ENCODE peak calls at places on chromosomes 13 and 19, in seven cellular contexts. D, K, L, I, R, H and V are unnamed samples.

GRCh38 chr19:10517361-10517759 is at the start of gene S1PR5:
- DNase-seq in D (no peak), K (no peak), L (no peak), I (no peak), R (peak; percentile 88), H (no peak), V (no peak)

GRCh38 chr19:49953376-49953775 is 7.6 kb downstream of the SIGLEC11 start:
- DNase-seq in D (no peak), K (no peak), L (no peak), I (no peak), R (no peak), H (no peak), V (no peak)

GRCh38 chr13:66532146-66532545 is 698.0 kb downstream of the PCDH9 start:
- DNase-seq in D (no peak), K (no peak), L (no peak), I (no peak), R (no peak), H (no peak), V (no peak)

GRCh38 chr13:45851171-45851889 is at the start of gene SIAH3:
- DNase-seq in D (no peak), K (no peak), L (no peak), I (peak; percentile 9), R (peak; percentile 56), H (no peak), V (no peak)

GRCh38 chr19:45539460-45539859 is 32.2 kb downstream of the VASP start:
- DNase-seq in D (no peak), K (no peak), L (no peak), I (no peak), R (no peak), H (no peak), V (no peak)

GRCh38 chr13:21458457-21458815 is 667 bp downstream of the ZDHHC20 start:
- DNase-seq in D (peak; percentile 72), K (peak; percentile 76), L (peak; percentile 75), I (peak; percentile 18), R (no peak), H (no peak), V (peak; percentile 64)

GRCh38 chr13:90091611-90092010 is 1255.9 kb upstream of the MIR17HG start:
- DNase-seq in D (no peak), K (no peak), L (no peak), I (no peak), R (no peak), H (no peak), V (no peak)

GRCh38 chr13:105908581-105908980 is 626.9 kb downstream of the EFNB2 start:
- DNase-seq in D (no peak), K (no peak), L (no peak), I (no peak), R (no peak), H (no peak), V (no peak)

GRCh38 chr19:3503036-3503572 is 2.6 kb upstream of the DOHH start:
- DNase-seq in D (no peak), K (no peak), L (no peak), I (no peak), R (no peak), H (no peak), V (no peak)

GRCh38 chr13:20495087-20496023 is 30.3 kb downstream of the CRYL1 start:
- DNase-seq in D (peak; percentile 66), K (peak; percentile 74), L (no peak), I (peak; percentile 91), R (no peak), H (peak; percentile 78), V (peak; percentile 67)

GRCh38 chr19:41218615-41219507 is at the start of gene AXL:
- DNase-seq in D (peak; percentile 67), K (peak; percentile 59), L (peak; percentile 76), I (peak; percentile 84), R (no peak), H (peak; percentile 93), V (peak; percentile 88)

GRCh38 chr13:84997858-84998257 is 801.4 kb downstream of the SLITRK6 start:
- DNase-seq in D (no peak), K (no peak), L (no peak), I (no peak), R (no peak), H (no peak), V (no peak)

GRCh38 chr13:39803156-39803555 is 147.7 kb downstream of the COG6 start:
- DNase-seq in D (no peak), K (no peak), L (no peak), I (no peak), R (no peak), H (no peak), V (no peak)

GRCh38 chr19:45924891-45925447 is 10.4 kb upstream of the NANOS2 start:
- DNase-seq in D (no peak), K (no peak), L (no peak), I (no peak), R (no peak), H (no peak), V (no peak)

GRCh38 chr19:46812898-46813569 is 24.6 kb upstream of the SLC1A5 start:
- DNase-seq in D (peak; percentile 36), K (no peak), L (peak; percentile 55), I (no peak), R (no peak), H (peak; percentile 64), V (peak; percentile 17)

GRCh38 chr19:48900477-48901452 is 653 bp downstream of the NUCB1 start:
- DNase-seq in D (no peak), K (no peak), L (no peak), I (no peak), R (no peak), H (no peak), V (no peak)

GRCh38 chr19:5205388-5205787 is 135.2 kb downstream of the PTPRS start:
- DNase-seq in D (no peak), K (no peak), L (peak; percentile 44), I (no peak), R (no peak), H (no peak), V (no peak)

GRCh38 chr13:100203696-100204367 is 114.9 kb downstream of the PCCA start:
- DNase-seq in D (no peak), K (no peak), L (no peak), I (no peak), R (no peak), H (no peak), V (no peak)

GRCh38 chr13:96294930-96295657 is 205.2 kb downstream of the HS6ST3 start:
- DNase-seq in D (no peak), K (no peak), L (no peak), I (no peak), R (no peak), H (no peak), V (no peak)

GRCh38 chr13:65868106-65868505 is 1362.0 kb downstream of the PCDH9 start:
- DNase-seq in D (no peak), K (no peak), L (no peak), I (no peak), R (no peak), H (no peak), V (no peak)

GRCh38 chr13:46339035-46339666 is 47.9 kb downstream of the RUBCNL start:
- DNase-seq in D (no peak), K (no peak), L (peak; percentile 66), I (peak; percentile 47), R (no peak), H (peak; percentile 67), V (no peak)

DNA sequence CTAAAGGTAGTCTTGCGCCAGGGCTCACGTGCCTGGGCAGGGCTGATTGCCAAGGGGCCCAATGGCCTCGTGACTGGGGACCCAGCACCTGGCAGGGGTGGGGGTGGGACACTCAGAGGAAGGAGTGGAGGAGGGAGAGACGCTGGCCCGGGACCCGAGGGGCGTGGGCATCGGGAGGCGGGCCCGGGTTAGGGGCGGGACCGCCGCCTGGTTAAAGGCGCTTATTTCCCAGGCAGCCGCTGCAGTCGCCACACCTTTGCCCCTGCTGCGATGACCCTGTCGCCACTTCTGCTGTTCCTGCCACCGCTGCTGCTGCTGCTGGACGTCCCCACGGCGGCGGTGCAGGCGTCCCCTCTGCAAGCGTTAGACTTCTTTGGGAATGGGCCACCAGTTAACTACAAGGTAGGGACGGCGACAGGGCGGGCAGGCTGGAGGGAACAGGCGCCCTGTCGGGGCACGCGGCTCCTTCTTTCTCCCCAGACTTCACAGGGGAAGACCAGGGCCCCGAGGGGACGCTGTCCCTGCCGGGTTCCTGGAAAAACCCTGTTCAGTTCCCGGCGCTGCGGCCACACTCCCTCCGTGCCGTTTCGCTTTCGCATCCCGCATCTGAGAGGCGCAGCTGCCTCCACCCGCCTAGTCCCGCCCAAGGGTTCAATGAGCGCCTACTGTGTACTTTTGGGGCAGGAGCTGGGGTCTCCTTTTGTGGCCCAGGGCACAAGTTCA is at the start of gene IFI30:
- DNase-seq in D (peak; percentile 89), K (peak; percentile 85), L (peak; percentile 93), I (peak; percentile 66), R (peak; percentile 62), H (peak; percentile 73), V (peak; percentile 73)
- H3K27ac ChIP-seq in D (peak within 1 kb of the TSS; percentile 86), K (peak within 1 kb of the TSS; percentile 69), L (peak within 1 kb of the TSS; percentile 78), I (no peak within 1 kb of the TSS), R (peak within 1 kb of the TSS; percentile 64), H (peak within 1 kb of the TSS; percentile 4), V (peak within 1 kb of the TSS; percentile 58)

GRCh38 chr13:71864981-71865857 is 1.8 kb downstream of the DACH1 start:
- DNase-seq in D (peak; percentile 32), K (peak; percentile 51), L (peak; percentile 48), I (no peak), R (no peak), H (no peak), V (no peak)

GRCh38 chr13:71861769-71862168 is 5.2 kb downstream of the DACH1 start:
- DNase-seq in D (no peak), K (no peak), L (no peak), I (no peak), R (no peak), H (no peak), V (no peak)

GRCh38 chr13:71865858-71866172 is 1.2 kb downstream of the DACH1 start:
- DNase-seq in D (no peak), K (peak; percentile 26), L (no peak), I (no peak), R (no peak), H (no peak), V (no peak)

GRCh38 chr13:71864094-71864980 is 2.7 kb downstream of the DACH1 start:
- DNase-seq in D (peak; percentile 59), K (peak; percentile 91), L (peak; percentile 67), I (peak; percentile 11), R (no peak), H (peak; percentile 24), V (peak; percentile 85)

GRCh38 chr13:71863249-71863648 is 3.8 kb downstream of the DACH1 start:
- DNase-seq in D (no peak), K (no peak), L (no peak), I (no peak), R (no peak), H (no peak), V (no peak)
- H3K27me3 ChIP-seq in D (no peaks in the 10 kb centered on the region), K (no peaks in the 10 kb centered on the region), L (peaks cover 31% of the 10 kb centered on the region), I (no peaks in the 10 kb centered on the region), R (peaks cover 15% of the 10 kb centered on the region), H (no peaks in the 10 kb centered on the region), V (no peaks in the 10 kb centered on the region)

DNA sequence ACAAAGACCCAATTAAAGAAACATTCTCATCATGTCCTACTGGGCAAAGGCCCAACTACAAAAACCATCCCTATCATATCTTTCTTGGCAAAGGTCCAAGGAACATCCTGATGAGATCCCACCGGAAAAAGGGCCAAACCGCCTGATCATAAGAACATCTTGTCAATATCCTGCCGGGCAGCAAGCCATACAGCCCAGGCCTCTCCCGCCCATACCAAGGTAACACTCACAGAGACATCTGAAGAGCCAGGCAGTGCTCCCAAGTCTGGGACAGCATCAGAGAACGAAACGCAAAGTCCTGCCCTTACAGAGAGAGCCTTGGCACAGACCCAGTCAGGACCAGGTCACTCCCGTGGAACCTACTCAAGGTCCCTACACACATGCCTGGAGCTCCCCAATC is 18.5 kb upstream of the ZNF331 start:
- DNase-seq in D (no peak), K (no peak), L (no peak), I (no peak), R (no peak), H (no peak), V (peak; percentile 78)
- H3K27ac ChIP-seq in D (peak overlapping the region; percentile 72), K (no peak overlapping the region), L (peak overlapping the region; percentile 78), I (no peak overlapping the region), R (no peak overlapping the region), H (peak overlapping the region; percentile 75), V (peak overlapping the region; percentile 79)

GRCh38 chr19:19613456-19613855 is 5.0 kb downstream of the PBX4 start:
- DNase-seq in D (no peak), K (no peak), L (no peak), I (no peak), R (no peak), H (no peak), V (no peak)
- H3K27me3 ChIP-seq in D (no peaks in the 10 kb centered on the region), K (no peaks in the 10 kb centered on the region), L (peaks cover 12% of the 10 kb centered on the region), I (no peaks in the 10 kb centered on the region), R (no peaks in the 10 kb centered on the region), H (no peaks in the 10 kb centered on the region), V (no peaks in the 10 kb centered on the region)